ENCODE peak calls at places on chromosomes 12 and 14, in six cellular contexts. A is IMR-90; O is stimulated activated naive B cell treated with anti-CD40 and anti-IgM and Interleukin-4, amounts not matched to agents 10 μg/mL and 1 μg/mL and 100 μg/mL, for 72 hours; I is iris pigment epithelial cell; T is stromal cell of bone marrow; H is activated naive CD4-positive, alpha-beta T cell treated with Interleukin-2 at 50 U/mL for 16 hours. E is an unnamed sample.

GRCh38 chr12:96196781-96197180 is 2.6 kb downstream of the ELK3 start:
- DNase-seq in A (peak), O (no peak), I (no peak), H (no peak), T (no peak), E (no peak)

GRCh38 chr14:26896447-26896846 is 298.6 kb upstream of the NOVA1 start:
- DNase-seq in T (peak), O (no peak), H (no peak), I (peak), A (peak), E (no peak)

GRCh38 chr14:77376380-77376770 is 519 bp downstream of the TMED8 start:
- DNase-seq in A (no peak), H (peak), T (no peak), I (no peak), O (peak), E (peak)

GRCh38 chr12:26117321-26117720 is 7.5 kb downstream of the BHLHE41 start:
- DNase-seq in H (no peak), I (no peak), A (no peak), O (no peak), T (no peak), E (no peak)

GRCh38 chr12:47820631-47821345 is 1.1 kb upstream of the HDAC7 start:
- DNase-seq in H (no peak), A (peak), O (no peak), I (peak), T (peak), E (peak)

GRCh38 chr14:73238941-73239340 is 1.6 kb downstream of the PAPLN start:
- DNase-seq in T (no peak), O (no peak), H (no peak), I (no peak), A (no peak), E (no peak)

GRCh38 chr14:53979141-53979673 is 22.6 kb upstream of the BMP4 start:
- DNase-seq in I (peak), H (no peak), O (no peak), A (no peak), T (no peak), E (peak)

GRCh38 chr12:53952871-53953734 is 1.6 kb upstream of the HOXC12 start:
- DNase-seq in O (no peak), I (no peak), T (no peak), H (no peak), A (no peak), E (peak)

GRCh38 chr14:75542585-75543091 is 20.4 kb downstream of the BATF start:
- DNase-seq in O (peak), I (peak), A (no peak), T (no peak), H (peak), E (peak)

GRCh38 chr14:78904094-78904493 is 733.9 kb downstream of the NRXN3 start:
- DNase-seq in O (no peak), H (no peak), A (no peak), I (no peak), T (no peak), E (no peak)

GRCh38 chr14:90758028-90758889 is 58.0 kb downstream of the TTC7B start:
- DNase-seq in H (peak), T (peak), A (peak), I (peak), O (peak), E (peak)

GRCh38 chr12:111819191-111820158 is 22.6 kb upstream of the MAPKAPK5 start:
- DNase-seq in A (no peak), I (no peak), O (no peak), H (no peak), T (no peak), E (no peak)

GRCh38 chr12:13962699-13963098 is 18.7 kb downstream of the GRIN2B start:
- DNase-seq in H (no peak), A (no peak), T (no peak), I (no peak), O (no peak), E (peak)

GRCh38 chr14:57889245-57889644 is 23.4 kb upstream of the SLC35F4 start:
- DNase-seq in A (no peak), H (no peak), T (peak), I (peak), O (no peak), E (no peak)

GRCh38 chr12:49675137-49675536 is 32.1 kb downstream of the FMNL3 start:
- DNase-seq in O (no peak), A (no peak), T (no peak), I (peak), H (no peak), E (no peak)

GRCh38 chr12:68963456-68963859 is 30.5 kb upstream of the CPM start:
- DNase-seq in A (no peak), O (no peak), I (peak), T (no peak), H (no peak), E (no peak)

GRCh38 chr12:123108682-123109066 is 42.2 kb downstream of the PITPNM2 start:
- DNase-seq in I (no peak), O (no peak), H (no peak), A (no peak), T (no peak), E (no peak)

GRCh38 chr14:102969060-102969791 is 46.8 kb downstream of the AMN start:
- DNase-seq in O (no peak), T (no peak), I (no peak), A (no peak), H (no peak), E (no peak)

GRCh38 chr14:67999693-68000384 is 180.3 kb downstream of the RAD51B start:
- DNase-seq in H (no peak), A (peak), O (no peak), T (peak), I (peak), E (no peak)

GRCh38 chr14:56855891-56856461 is 45.7 kb upstream of the OTX2 start:
- DNase-seq in I (no peak), A (no peak), H (no peak), O (no peak), T (no peak), E (peak)

GRCh38 chr12:107131832-107132616 is 38.7 kb upstream of the CRY1 start:
- DNase-seq in H (no peak), I (peak), O (no peak), A (peak), T (peak), E (peak)

GRCh38 chr12:64634508-64635092 is 24.3 kb downstream of the RASSF3 start:
- DNase-seq in O (no peak), I (no peak), A (no peak), H (no peak), T (no peak), E (no peak)

E was measured in iPS-NIHi11.